ENCODE peak calls at places on chromosomes 3 and 15, in four cellular contexts. Z is left lung, S is fibroblast of pulmonary artery, N is B cell. P is an unnamed sample.

GRCh38 chr3:128329491-128330300 is 137.0 kb downstream of the DNAJB8 start:
- DNase-seq in Z (peak), S (no peak), N (no peak), P (no peak)

GRCh38 chr3:169146866-169147245 is 516.7 kb downstream of the MECOM start:
- DNase-seq in Z (no peak), S (no peak), N (no peak), P (no peak)

GRCh38 chr15:65069179-65069578 is 1.4 kb upstream of the RASL12 start:
- DNase-seq in Z (peak), S (peak), N (no peak), P (no peak)

GRCh38 chr15:77569647-77570186 is 63.0 kb downstream of the LINGO1 start:
- DNase-seq in Z (no peak), S (peak), N (no peak), P (no peak)

GRCh38 chr3:171140246-171140645 is 113.7 kb upstream of the SLC2A2 start:
- DNase-seq in Z (no peak), S (no peak), N (no peak), P (no peak)

GRCh38 chr3:147371771-147372340 is 34.5 kb downstream of the ZIC4 start:
- DNase-seq in Z (no peak), S (no peak), N (no peak), P (no peak)

GRCh38 chr3:78562318-78562717 is 1205.5 kb downstream of the ROBO1 start:
- DNase-seq in Z (no peak), S (no peak), N (no peak), P (no peak)

GRCh38 chr3:19455546-19455945 is 307.2 kb downstream of the KCNH8 start:
- DNase-seq in Z (no peak), S (no peak), N (no peak), P (no peak)

GRCh38 chr15:48397841-48398240 is 66.6 kb downstream of the DUT start:
- DNase-seq in Z (no peak), S (peak), N (no peak), P (no peak)

GRCh38 chr3:30103186-30103585 is 503.2 kb upstream of the TGFBR2 start:
- DNase-seq in Z (no peak), S (no peak), N (no peak), P (no peak)

GRCh38 chr3:126129408-126129891 is 45.5 kb upstream of the SLC41A3 start:
- DNase-seq in Z (peak), S (peak), N (no peak), P (no peak)

GRCh38 chr3:16073218-16073617 is 101.3 kb upstream of the GALNT15 start:
- DNase-seq in Z (no peak), S (no peak), N (no peak), P (no peak)

GRCh38 chr3:134937256-134938023 is 142.4 kb downstream of the EPHB1 start:
- DNase-seq in Z (no peak), S (no peak), N (no peak), P (no peak)

GRCh38 chr3:149401215-149401925 is 23.9 kb upstream of the TM4SF1 start:
- DNase-seq in Z (no peak), S (peak), N (no peak), P (no peak)

GRCh38 chr15:100663066-100663465 is 60.7 kb downstream of the ASB7 start:
- DNase-seq in Z (no peak), S (no peak), N (no peak), P (peak)

GRCh38 chr15:57821826-57822225 is 115.3 kb downstream of the POLR2M start:
- DNase-seq in Z (no peak), S (no peak), N (no peak), P (no peak)

GRCh38 chr15:44584162-44584749 is 47.3 kb downstream of the EIF3J start:
- DNase-seq in Z (peak), S (peak), N (peak), P (no peak)

GRCh38 chr15:40766906-40767837 is 2.6 kb upstream of the C15orf62 start:
- DNase-seq in Z (no peak), S (peak), N (no peak), P (no peak)

GRCh38 chr3:11059090-11059798 is 66.7 kb downstream of the SLC6A1 start:
- DNase-seq in Z (peak), S (peak), N (no peak), P (peak)

GRCh38 chr3:16048435-16049318 is 125.8 kb upstream of the GALNT15 start:
- DNase-seq in Z (no peak), S (peak), N (no peak), P (peak)

GRCh38 chr3:52396907-52397591 is 47.9 kb downstream of the SEMA3G start:
- DNase-seq in Z (no peak), S (no peak), N (no peak), P (no peak)

GRCh38 chr3:13283877-13284264 is 136.3 kb downstream of the NUP210 start:
- DNase-seq in Z (no peak), S (no peak), N (no peak), P (no peak)

GRCh38 chr3:13281657-13282527 is 138.2 kb downstream of the NUP210 start:
- DNase-seq in Z (peak), S (no peak), N (no peak), P (peak)

GRCh38 chr3:13282528-13282985 is 137.6 kb downstream of the NUP210 start:
- DNase-seq in Z (no peak), S (no peak), N (no peak), P (no peak)

GRCh38 chr3:13285007-13285567 is 135.0 kb downstream of the NUP210 start:
- DNase-seq in Z (no peak), S (no peak), N (no peak), P (no peak)

GRCh38 chr3:13282986-13283876 is 136.9 kb downstream of the NUP210 start:
- DNase-seq in Z (peak), S (no peak), N (no peak), P (no peak)
- TF ChIP-seq CTCF in Z (no peak), S (no peak), N (peak), P (peak)

DNA sequence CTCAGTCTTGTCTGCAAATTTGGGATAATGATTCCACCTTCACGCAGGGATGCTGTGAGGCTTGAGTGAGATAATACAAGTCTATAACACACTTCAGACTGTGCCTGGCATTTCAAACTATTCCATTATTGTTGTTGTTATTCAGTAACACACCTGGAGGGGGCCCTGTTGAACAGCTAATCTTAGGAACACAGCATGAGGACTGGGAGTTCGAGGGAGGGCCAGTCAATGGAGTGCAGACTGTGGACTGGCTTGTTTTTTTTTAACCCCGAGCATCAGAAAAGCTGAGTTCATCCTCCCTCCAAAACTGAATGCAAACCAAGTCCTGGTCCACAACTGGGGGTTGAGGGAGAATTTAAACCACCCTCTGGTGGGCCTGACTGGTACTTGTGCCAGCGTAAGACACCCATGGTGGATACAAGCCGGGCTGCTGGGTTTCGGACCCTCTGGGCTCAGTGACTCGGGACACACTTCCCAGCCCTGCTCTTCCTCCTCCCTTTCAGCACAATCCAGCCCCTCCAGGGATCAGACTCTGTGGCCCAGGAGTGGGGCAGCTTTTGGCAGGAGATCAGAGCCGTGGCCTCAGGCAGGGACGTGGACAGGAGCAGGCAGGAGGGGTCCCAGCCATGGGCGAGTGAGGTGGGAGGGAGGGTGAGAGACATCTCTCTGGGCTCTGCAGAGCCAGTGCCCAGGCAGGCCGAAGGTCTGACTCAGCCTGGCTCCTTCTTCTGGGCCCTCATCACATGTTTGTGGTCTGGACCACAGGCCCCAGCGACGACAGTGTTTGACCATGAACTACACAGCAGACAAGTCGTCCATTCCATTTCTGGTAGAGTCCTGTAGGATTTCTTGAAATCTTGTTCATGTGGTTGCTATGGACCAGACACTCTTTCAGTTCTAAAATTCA is 36.3 kb upstream of the MEX3B start:
- DNase-seq in Z (peak), S (peak), N (no peak), P (no peak)
- TF ChIP-seq CTCF in Z (no peak), S (peak), N (no peak), P (no peak)

GRCh38 chr3:88809993-88810392 is 297.4 kb upstream of the EPHA3 start:
- DNase-seq in Z (no peak), S (peak), N (no peak), P (no peak)

GRCh38 chr3:88807471-88808090 is 299.8 kb upstream of the EPHA3 start:
- DNase-seq in Z (no peak), S (peak), N (no peak), P (no peak)

GRCh38 chr3:88810455-88810854 is 297.0 kb upstream of the EPHA3 start:
- DNase-seq in Z (no peak), S (peak), N (no peak), P (no peak)

GRCh38 chr3:88816445-88816844 is 291.0 kb upstream of the EPHA3 start:
- DNase-seq in Z (no peak), S (no peak), N (no peak), P (no peak)

DNA sequence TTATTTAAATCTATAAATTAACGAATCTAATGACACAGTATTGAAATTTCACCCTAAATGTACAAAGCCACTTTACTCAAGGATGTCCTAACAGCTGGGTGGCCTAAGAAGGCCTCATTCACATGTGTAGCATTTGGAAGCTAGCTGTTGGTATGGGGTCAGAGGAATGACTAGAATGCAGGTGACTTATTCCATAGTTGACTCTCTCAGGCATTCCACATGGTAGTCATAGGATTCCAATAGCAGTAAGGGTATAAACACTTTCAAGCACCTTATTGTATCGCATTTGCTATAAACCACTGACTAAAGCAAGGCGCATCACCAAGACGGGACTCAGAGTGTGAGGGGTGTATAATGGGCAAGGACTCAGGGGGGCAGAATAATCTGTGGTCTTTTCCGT is 294.8 kb upstream of the EPHA3 start:
- DNase-seq in Z (no peak), S (no peak), N (no peak), P (no peak)
- TF ChIP-seq CTCF in Z (no peak), S (no peak), N (no peak), P (no peak)

DNA sequence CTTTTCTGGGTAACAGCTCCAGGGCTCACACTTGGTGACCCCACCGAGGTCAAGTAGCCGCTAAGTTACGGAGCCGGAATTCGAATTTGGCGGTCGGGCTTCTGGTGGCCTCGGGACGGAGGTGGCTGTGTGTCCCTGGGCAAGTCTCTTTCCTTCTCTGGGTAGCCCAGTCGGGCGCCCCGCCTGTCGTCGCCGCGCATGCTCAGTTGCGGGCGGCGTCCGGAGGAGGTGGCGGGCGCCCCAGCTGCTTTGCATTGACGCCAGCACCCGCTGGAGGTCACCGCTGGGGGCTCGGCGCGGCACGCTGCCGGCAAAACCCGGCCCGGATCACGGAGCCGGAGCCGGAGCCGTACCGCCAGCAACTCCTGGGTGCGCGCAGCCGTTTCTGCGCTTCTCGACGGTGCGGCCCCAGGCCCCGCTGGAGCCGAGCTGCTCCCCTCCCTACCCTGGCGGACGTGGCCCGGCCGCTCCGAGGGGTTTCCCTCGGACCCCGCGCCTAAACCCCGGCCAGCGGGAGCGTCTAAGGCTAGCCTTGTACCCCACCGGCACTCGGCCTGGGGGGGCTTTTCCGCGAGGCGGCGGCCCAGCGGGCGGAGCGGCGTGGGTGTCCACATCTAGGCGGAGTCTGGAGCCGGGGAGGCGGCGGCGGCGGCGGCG is 474 bp upstream of the PDE8A start:
- DNase-seq in Z (peak), S (peak), N (peak), P (peak)
- TF ChIP-seq CTCF in Z (no peak), S (no peak), N (no peak), P (no peak)

GRCh38 chr3:49802719-49803463 is at the start of gene INKA1:
- DNase-seq in Z (peak), S (peak), N (peak), P (peak)
- TF ChIP-seq CTCF in Z (peak), S (peak), N (peak), P (peak)

P was measured in D721Med.